ENCODE peak calls at places on chromosomes 6 and 20, in nine cellular contexts. G is HCEC 1CT; S is midbrain; Z is effector CD4-positive, alpha-beta T cell; F is coronary artery; H is CD8-positive, alpha-beta memory T cell; E is HEK293T; V is T-cell; T is ovary. U is an unnamed sample.

GRCh38 chr6:167893416-167893815 is 66.7 kb downstream of the AFDN start:
- DNase-seq in G (peak; percentile 44), S (no peak), Z (no peak), F (no peak), H (no peak), E (no peak), V (no peak), T (no peak), U (no peak)

GRCh38 chr6:156886409-156886808 is 109.2 kb downstream of the ARID1B start:
- DNase-seq in G (no peak), S (no peak), Z (no peak), F (no peak), H (no peak), E (no peak), V (no peak), T (no peak), U (no peak)

GRCh38 chr6:130997061-130997753 is 65.8 kb downstream of the EPB41L2 start:
- DNase-seq in G (peak; percentile 47), S (peak; percentile 20), Z (no peak), F (no peak), H (no peak), E (no peak), V (no peak), T (no peak), U (no peak)

GRCh38 chr6:88166493-88166900 is 350 bp upstream of the CNR1 start:
- DNase-seq in G (no peak), S (no peak), Z (no peak), F (no peak), H (no peak), E (no peak), V (no peak), T (no peak), U (no peak)

GRCh38 chr6:119493980-119494379 is 144.4 kb upstream of the MAN1A1 start:
- DNase-seq in G (no peak), S (no peak), Z (no peak), F (no peak), H (no peak), E (no peak), V (no peak), T (no peak), U (no peak)

GRCh38 chr6:157145656-157146285 is 177.5 kb downstream of the TMEM242 start:
- DNase-seq in G (no peak), S (peak; percentile 20), Z (no peak), F (no peak), H (no peak), E (no peak), V (no peak), T (no peak), U (no peak)

GRCh38 chr6:1770435-1770843 is 160.7 kb downstream of the FOXC1 start:
- DNase-seq in G (no peak), S (no peak), Z (no peak), F (no peak), H (peak; percentile 46), E (no peak), V (peak; percentile 8), T (no peak), U (peak; percentile 22)

GRCh38 chr6:101281266-101281665 is 112.2 kb upstream of the GRIK2 start:
- DNase-seq in G (no peak), S (no peak), Z (no peak), F (no peak), H (no peak), E (no peak), V (no peak), T (no peak), U (no peak)

GRCh38 chr6:149368065-149368464 is 32.0 kb upstream of the SUMO4 start:
- DNase-seq in G (no peak), S (no peak), Z (no peak), F (no peak), H (no peak), E (no peak), V (no peak), T (no peak), U (no peak)

GRCh38 chr6:37048851-37049734 is 43.6 kb downstream of the FGD2 start:
- DNase-seq in G (peak; percentile 60), S (no peak), Z (peak; percentile 74), F (no peak), H (peak; percentile 66), E (no peak), V (peak; percentile 71), T (peak; percentile 49), U (peak; percentile 58)

GRCh38 chr6:170177383-170178265 is 113.3 kb downstream of the DLL1 start:
- DNase-seq in G (no peak), S (no peak), Z (no peak), F (peak; percentile 71), H (peak; percentile 18), E (peak; percentile 54), V (no peak), T (peak; percentile 27), U (no peak)

GRCh38 chr20:47181056-47181862 is 175.2 kb downstream of the ZMYND8 start:
- DNase-seq in G (peak; percentile 86), S (no peak), Z (no peak), F (no peak), H (no peak), E (peak; percentile 68), V (no peak), T (no peak), U (no peak)

GRCh38 chr6:43120938-43121913 is 45.1 kb downstream of the PTK7 start:
- DNase-seq in G (peak; percentile 97), S (no peak), Z (no peak), F (peak; percentile 92), H (no peak), E (no peak), V (no peak), T (peak; percentile 76), U (no peak)

U was measured in CD4-positive, CD25-positive, alpha-beta regulatory T cell.